ENCODE peak calls at places on chromosomes 12 and 14, in seven cellular contexts. One of them, this sample, is unnamed.

GRCh38 chr12:82517808-82518207 is 159.5 kb downstream of the METTL25 start:
- DNase-seq in lower leg skin: no peak
- DNase-seq in SJSA1: no peak
- DNase-seq in AG09309: no peak
- DNase-seq in pancreas: no peak
- DNase-seq in ovary: no peak
- DNase-seq in psoas muscle: no peak
- DNase-seq in this sample: no peak

GRCh38 chr14:85421166-85421877 is 108.6 kb upstream of the FLRT2 start:
- DNase-seq in lower leg skin: no peak
- DNase-seq in SJSA1: peak; percentile 12
- DNase-seq in AG09309: peak; percentile 39
- DNase-seq in pancreas: no peak
- DNase-seq in ovary: no peak
- DNase-seq in psoas muscle: no peak
- DNase-seq in this sample: peak; percentile 51

GRCh38 chr12:12372946-12373722 is 16.3 kb downstream of the BORCS5 start:
- DNase-seq in lower leg skin: no peak
- DNase-seq in SJSA1: no peak
- DNase-seq in AG09309: no peak
- DNase-seq in pancreas: no peak
- DNase-seq in ovary: no peak
- DNase-seq in psoas muscle: no peak
- DNase-seq in this sample: no peak

GRCh38 chr12:85949253-85949652 is 75.2 kb downstream of the NTS start:
- DNase-seq in lower leg skin: no peak
- DNase-seq in SJSA1: no peak
- DNase-seq in AG09309: no peak
- DNase-seq in pancreas: no peak
- DNase-seq in ovary: no peak
- DNase-seq in psoas muscle: no peak
- DNase-seq in this sample: no peak

GRCh38 chr14:102028733-102029132 is 58.1 kb downstream of the HSP90AA1 start:
- DNase-seq in lower leg skin: no peak
- DNase-seq in SJSA1: peak; percentile 28
- DNase-seq in AG09309: peak; percentile 52
- DNase-seq in pancreas: no peak
- DNase-seq in ovary: no peak
- DNase-seq in psoas muscle: no peak
- DNase-seq in this sample: peak; percentile 66

GRCh38 chr12:128266559-128267245 is at the start of gene TMEM132C:
- DNase-seq in lower leg skin: no peak
- DNase-seq in SJSA1: no peak
- DNase-seq in AG09309: no peak
- DNase-seq in pancreas: no peak
- DNase-seq in ovary: peak; percentile 20
- DNase-seq in psoas muscle: no peak
- DNase-seq in this sample: no peak

GRCh38 chr14:53510281-53510912 is 357.3 kb upstream of the DDHD1 start:
- DNase-seq in lower leg skin: no peak
- DNase-seq in SJSA1: no peak
- DNase-seq in AG09309: no peak
- DNase-seq in pancreas: no peak
- DNase-seq in ovary: no peak
- DNase-seq in psoas muscle: no peak
- DNase-seq in this sample: no peak

GRCh38 chr12:73465106-73465505 is 1072.5 kb upstream of the ATXN7L3B start:
- DNase-seq in lower leg skin: no peak
- DNase-seq in SJSA1: no peak
- DNase-seq in AG09309: no peak
- DNase-seq in pancreas: no peak
- DNase-seq in ovary: no peak
- DNase-seq in psoas muscle: no peak
- DNase-seq in this sample: no peak

GRCh38 chr14:69643430-69644200 is 32.2 kb downstream of the SUSD6 start:
- DNase-seq in lower leg skin: peak; percentile 76
- DNase-seq in SJSA1: no peak
- DNase-seq in AG09309: no peak
- DNase-seq in pancreas: peak; percentile 71
- DNase-seq in ovary: peak; percentile 50
- DNase-seq in psoas muscle: peak; percentile 83
- DNase-seq in this sample: peak; percentile 79

GRCh38 chr14:53020193-53020932 is 69.5 kb upstream of the FERMT2 start:
- DNase-seq in lower leg skin: no peak
- DNase-seq in SJSA1: no peak
- DNase-seq in AG09309: no peak
- DNase-seq in pancreas: no peak
- DNase-seq in ovary: no peak
- DNase-seq in psoas muscle: no peak
- DNase-seq in this sample: no peak

GRCh38 chr12:57454566-57455373 is at the start of gene INHBE:
- DNase-seq in lower leg skin: no peak
- DNase-seq in SJSA1: no peak
- DNase-seq in AG09309: peak; percentile 86
- DNase-seq in pancreas: no peak
- DNase-seq in ovary: no peak
- DNase-seq in psoas muscle: peak; percentile 80
- DNase-seq in this sample: no peak

GRCh38 chr12:53218551-53219114 is 11.6 kb upstream of the ITGB7 start:
- DNase-seq in lower leg skin: no peak
- DNase-seq in SJSA1: no peak
- DNase-seq in AG09309: no peak
- DNase-seq in pancreas: no peak
- DNase-seq in ovary: peak; percentile 65
- DNase-seq in psoas muscle: peak; percentile 65
- DNase-seq in this sample: no peak

DNA sequence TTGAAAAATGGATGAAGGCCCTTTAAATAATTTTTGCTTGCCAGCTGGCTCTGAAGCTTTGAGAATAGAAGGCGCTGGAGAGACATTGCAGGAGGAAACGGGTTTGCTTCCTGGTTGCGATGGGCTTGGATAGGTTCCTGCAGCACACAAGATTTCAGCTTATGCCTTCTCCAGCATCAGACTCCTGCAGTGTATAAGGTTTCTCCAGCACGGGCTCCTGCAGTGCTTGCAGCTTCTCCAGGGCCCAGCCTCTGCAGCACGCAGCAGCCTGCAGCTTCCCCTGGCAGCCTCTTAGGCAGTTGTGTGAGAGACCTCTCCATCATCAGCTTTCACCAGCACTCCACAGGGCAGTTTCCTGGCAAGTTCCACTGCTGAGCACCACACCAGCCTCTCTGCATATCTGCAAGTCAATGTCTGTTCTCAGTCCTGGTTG is 78.7 kb upstream of the ZDHHC17 start:
- DNase-seq in lower leg skin: no peak
- DNase-seq in SJSA1: no peak
- DNase-seq in AG09309: no peak
- DNase-seq in pancreas: no peak
- DNase-seq in ovary: no peak
- DNase-seq in psoas muscle: no peak
- DNase-seq in this sample: no peak
- H3K4me3 ChIP-seq in lower leg skin: no peak overlapping the region
- H3K4me3 ChIP-seq in SJSA1: no peak overlapping the region
- H3K4me3 ChIP-seq in AG09309: no peak overlapping the region
- H3K4me3 ChIP-seq in pancreas: no peak overlapping the region
- H3K4me3 ChIP-seq in ovary: no peak overlapping the region
- H3K4me3 ChIP-seq in psoas muscle: no peak overlapping the region
- H3K4me3 ChIP-seq in this sample: no peak overlapping the region

GRCh38 chr12:122072031-122072970 is 6.3 kb upstream of the MLXIP start:
- DNase-seq in lower leg skin: peak; percentile 51
- DNase-seq in SJSA1: peak; percentile 97
- DNase-seq in AG09309: peak; percentile 91
- DNase-seq in pancreas: no peak
- DNase-seq in ovary: peak; percentile 68
- DNase-seq in psoas muscle: peak; percentile 89
- DNase-seq in this sample: no peak
- H3K4me3 ChIP-seq in lower leg skin: no peak overlapping the region
- H3K4me3 ChIP-seq in SJSA1: peak overlapping the region; percentile 28
- H3K4me3 ChIP-seq in AG09309: no peak overlapping the region
- H3K4me3 ChIP-seq in pancreas: no peak overlapping the region
- H3K4me3 ChIP-seq in ovary: no peak overlapping the region
- H3K4me3 ChIP-seq in psoas muscle: peak overlapping the region; percentile 37
- H3K4me3 ChIP-seq in this sample: no peak overlapping the region

DNA sequence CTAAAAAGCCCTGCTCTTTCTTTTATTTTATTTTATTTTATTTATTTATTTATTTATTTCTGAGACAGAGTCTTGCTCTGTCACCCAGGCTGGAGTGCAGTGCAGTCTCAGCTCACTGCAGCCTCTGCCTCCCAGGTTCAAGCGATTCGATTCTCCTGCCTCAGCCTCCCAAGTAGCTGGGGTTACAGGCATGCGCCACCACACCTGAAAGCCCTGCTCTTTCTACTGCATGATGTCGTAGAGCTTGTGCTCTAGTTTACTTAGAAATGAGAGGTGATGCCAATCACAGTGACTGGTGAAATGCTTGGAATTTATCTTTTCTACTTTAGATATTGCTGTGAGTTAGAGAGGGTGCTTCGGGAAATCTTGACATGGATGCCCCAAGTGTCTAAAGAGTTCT is 54.5 kb downstream of the DAD1 start:
- DNase-seq in lower leg skin: no peak
- DNase-seq in SJSA1: no peak
- DNase-seq in AG09309: no peak
- DNase-seq in pancreas: no peak
- DNase-seq in ovary: no peak
- DNase-seq in psoas muscle: no peak
- DNase-seq in this sample: no peak
- H3K4me3 ChIP-seq in lower leg skin: no peak overlapping the region
- H3K4me3 ChIP-seq in SJSA1: no peak overlapping the region
- H3K4me3 ChIP-seq in AG09309: no peak overlapping the region
- H3K4me3 ChIP-seq in pancreas: no peak overlapping the region
- H3K4me3 ChIP-seq in ovary: no peak overlapping the region
- H3K4me3 ChIP-seq in psoas muscle: no peak overlapping the region
- H3K4me3 ChIP-seq in this sample: no peak overlapping the region

GRCh38 chr12:27057543-27057942 is 24.8 kb downstream of the C12orf71 start:
- DNase-seq in lower leg skin: no peak
- DNase-seq in SJSA1: no peak
- DNase-seq in AG09309: no peak
- DNase-seq in pancreas: no peak
- DNase-seq in ovary: no peak
- DNase-seq in psoas muscle: no peak
- DNase-seq in this sample: no peak

GRCh38 chr12:27060740-27061139 is 21.6 kb downstream of the C12orf71 start:
- DNase-seq in lower leg skin: no peak
- DNase-seq in SJSA1: no peak
- DNase-seq in AG09309: no peak
- DNase-seq in pancreas: no peak
- DNase-seq in ovary: no peak
- DNase-seq in psoas muscle: no peak
- DNase-seq in this sample: no peak

GRCh38 chr12:27052176-27052575 is 29.8 kb downstream of the MED21 start:
- DNase-seq in lower leg skin: no peak
- DNase-seq in SJSA1: no peak
- DNase-seq in AG09309: no peak
- DNase-seq in pancreas: no peak
- DNase-seq in ovary: no peak
- DNase-seq in psoas muscle: no peak
- DNase-seq in this sample: no peak

GRCh38 chr12:27052742-27053141 is 29.6 kb downstream of the C12orf71 start:
- DNase-seq in lower leg skin: no peak
- DNase-seq in SJSA1: no peak
- DNase-seq in AG09309: no peak
- DNase-seq in pancreas: no peak
- DNase-seq in ovary: no peak
- DNase-seq in psoas muscle: no peak
- DNase-seq in this sample: no peak

DNA sequence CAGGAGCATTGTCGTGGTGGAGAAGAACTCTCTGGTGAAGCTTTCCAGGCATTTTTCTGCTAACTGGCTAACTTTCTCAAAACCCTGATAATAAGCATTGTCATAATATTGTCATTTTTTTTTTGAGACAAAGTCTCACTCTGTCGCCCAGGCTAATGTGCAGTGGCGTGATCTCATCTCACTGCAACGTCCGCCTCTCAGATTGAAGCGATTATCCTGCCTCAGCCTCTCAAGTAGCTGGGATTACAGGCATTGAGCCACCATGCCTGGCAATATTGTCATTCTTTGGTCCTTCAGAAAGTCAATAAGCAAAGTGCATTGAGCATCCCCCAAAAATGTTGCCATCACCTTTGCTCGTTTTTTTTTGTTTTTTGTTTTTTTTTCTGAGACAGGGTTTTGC is 26.4 kb downstream of the C12orf71 start:
- DNase-seq in lower leg skin: no peak
- DNase-seq in SJSA1: no peak
- DNase-seq in AG09309: no peak
- DNase-seq in pancreas: no peak
- DNase-seq in ovary: no peak
- DNase-seq in psoas muscle: no peak
- DNase-seq in this sample: no peak
- H3K4me3 ChIP-seq in lower leg skin: no peak overlapping the region
- H3K4me3 ChIP-seq in SJSA1: no peak overlapping the region
- H3K4me3 ChIP-seq in AG09309: no peak overlapping the region
- H3K4me3 ChIP-seq in pancreas: no peak overlapping the region
- H3K4me3 ChIP-seq in ovary: no peak overlapping the region
- H3K4me3 ChIP-seq in psoas muscle: no peak overlapping the region
- H3K4me3 ChIP-seq in this sample: no peak overlapping the region

GRCh38 chr14:51654549-51654879 is 2.8 kb downstream of the FRMD6 start:
- DNase-seq in lower leg skin: no peak
- DNase-seq in SJSA1: no peak
- DNase-seq in AG09309: no peak
- DNase-seq in pancreas: no peak
- DNase-seq in ovary: no peak
- DNase-seq in psoas muscle: no peak
- DNase-seq in this sample: no peak

GRCh38 chr14:51660720-51661119 is 9.0 kb downstream of the FRMD6 start:
- DNase-seq in lower leg skin: no peak
- DNase-seq in SJSA1: no peak
- DNase-seq in AG09309: no peak
- DNase-seq in pancreas: no peak
- DNase-seq in ovary: no peak
- DNase-seq in psoas muscle: no peak
- DNase-seq in this sample: no peak

GRCh38 chr14:51657762-51658161 is 6.1 kb downstream of the FRMD6 start:
- DNase-seq in lower leg skin: no peak
- DNase-seq in SJSA1: no peak
- DNase-seq in AG09309: no peak
- DNase-seq in pancreas: no peak
- DNase-seq in ovary: no peak
- DNase-seq in psoas muscle: no peak
- DNase-seq in this sample: no peak

GRCh38 chr14:51661504-51661903 is 9.8 kb downstream of the FRMD6 start:
- DNase-seq in lower leg skin: no peak
- DNase-seq in SJSA1: no peak
- DNase-seq in AG09309: no peak
- DNase-seq in pancreas: no peak
- DNase-seq in ovary: no peak
- DNase-seq in psoas muscle: no peak
- DNase-seq in this sample: no peak

GRCh38 chr14:51658441-51659173 is 6.9 kb downstream of the FRMD6 start:
- DNase-seq in lower leg skin: no peak
- DNase-seq in SJSA1: no peak
- DNase-seq in AG09309: no peak
- DNase-seq in pancreas: no peak
- DNase-seq in ovary: no peak
- DNase-seq in psoas muscle: no peak
- DNase-seq in this sample: no peak
- H3K4me3 ChIP-seq in lower leg skin: no peak overlapping the region
- H3K4me3 ChIP-seq in SJSA1: no peak overlapping the region
- H3K4me3 ChIP-seq in AG09309: peak overlapping the region; percentile 35
- H3K4me3 ChIP-seq in pancreas: no peak overlapping the region
- H3K4me3 ChIP-seq in ovary: no peak overlapping the region
- H3K4me3 ChIP-seq in psoas muscle: no peak overlapping the region
- H3K4me3 ChIP-seq in this sample: no peak overlapping the region